ENCODE peak calls at places on chromosomes 2 and 18, in five cellular contexts. H is hepatocyte, Y is heart left ventricle, E is A549, O is astrocyte of the cerebellum. M is an unnamed sample.

GRCh38 chr2:106020821-106021316 is 173.2 kb downstream of the UXS1 start:
- DNase-seq in H (no peak), Y (peak), E (no peak), O (no peak), M (no peak)

GRCh38 chr2:231126123-231126522 is 1.3 kb upstream of the HTR2B start:
- DNase-seq in H (no peak), Y (no peak), E (no peak), O (no peak), M (no peak)

GRCh38 chr18:79548621-79548985 is 131.0 kb upstream of the CTDP1 start:
- DNase-seq in H (no peak), Y (no peak), E (no peak), O (no peak), M (no peak)

GRCh38 chr18:79378416-79379250 is 17.1 kb upstream of the NFATC1 start:
- DNase-seq in H (peak), Y (peak), E (peak), O (peak), M (no peak)

GRCh38 chr2:172233947-172234715 is 131.4 kb upstream of the DLX2 start:
- DNase-seq in H (no peak), Y (no peak), E (no peak), O (no peak), M (no peak)

GRCh38 chr2:30481323-30481800 is 34.3 kb downstream of the LCLAT1 start:
- DNase-seq in H (no peak), Y (no peak), E (no peak), O (no peak), M (no peak)

GRCh38 chr18:3455938-3456685 is 6.1 kb downstream of the TGIF1 start:
- DNase-seq in H (peak), Y (no peak), E (peak), O (no peak), M (no peak)

GRCh38 chr2:230902180-230902899 is 22.7 kb downstream of the GPR55 start:
- DNase-seq in H (peak), Y (peak), E (peak), O (peak), M (peak)

GRCh38 chr18:49155410-49155809 is 204.6 kb upstream of the SMAD7 start:
- DNase-seq in H (no peak), Y (no peak), E (no peak), O (no peak), M (no peak)

GRCh38 chr2:109447251-109447661 is 166.5 kb downstream of the SEPTIN10 start:
- DNase-seq in H (peak), Y (no peak), E (no peak), O (peak), M (peak)

GRCh38 chr18:55694291-55694690 is 106.3 kb upstream of the TCF4 start:
- DNase-seq in H (peak), Y (no peak), E (no peak), O (no peak), M (no peak)

GRCh38 chr18:50009772-50010171 is 185.2 kb downstream of the MYO5B start:
- DNase-seq in H (peak), Y (no peak), E (peak), O (no peak), M (no peak)

GRCh38 chr2:199581935-199582336 is 124.2 kb upstream of the SATB2 start:
- DNase-seq in H (no peak), Y (no peak), E (no peak), O (no peak), M (no peak)

GRCh38 chr2:208072250-208072892 is 47.0 kb upstream of the PLEKHM3 start:
- DNase-seq in H (peak), Y (peak), E (peak), O (peak), M (peak)

GRCh38 chr2:113826346-113827285 is 63.3 kb upstream of the ACTR3 start:
- DNase-seq in H (no peak), Y (no peak), E (no peak), O (peak), M (no peak)

GRCh38 chr2:222305510-222306392 is 7.0 kb upstream of the PAX3 start:
- DNase-seq in H (no peak), Y (peak), E (peak), O (no peak), M (no peak)

GRCh38 chr18:39732918-39733317 is 2167.3 kb upstream of the CELF4 start:
- DNase-seq in H (no peak), Y (no peak), E (peak), O (no peak), M (no peak)

GRCh38 chr2:160214461-160215055 is 14.5 kb upstream of the ITGB6 start:
- DNase-seq in H (peak), Y (peak), E (peak), O (peak), M (peak)

GRCh38 chr2:3635171-3636008 is 22.6 kb upstream of the ALLC start:
- DNase-seq in H (no peak), Y (peak), E (no peak), O (no peak), M (no peak)

GRCh38 chr18:12052866-12053265 is 40.8 kb upstream of the ANKRD62 start:
- DNase-seq in H (no peak), Y (no peak), E (no peak), O (no peak), M (no peak)

GRCh38 chr18:59908790-59909189 is 9.0 kb downstream of the PMAIP1 start:
- DNase-seq in H (no peak), Y (no peak), E (no peak), O (no peak), M (no peak)

GRCh38 chr2:151111599-151112278 is 149.9 kb downstream of the RBM43 start:
- DNase-seq in H (peak), Y (no peak), E (peak), O (peak), M (peak)

GRCh38 chr2:240405654-240406313 is 29.7 kb upstream of the GPC1 start:
- DNase-seq in H (no peak), Y (no peak), E (no peak), O (no peak), M (no peak)

GRCh38 chr2:136175466-136175865 is 57.5 kb upstream of the CXCR4 start:
- DNase-seq in H (no peak), Y (no peak), E (no peak), O (no peak), M (no peak)

GRCh38 chr2:103435010-103435409 is 673.2 kb downstream of the TMEM182 start:
- DNase-seq in H (no peak), Y (no peak), E (no peak), O (no peak), M (no peak)

GRCh38 chr2:42101641-42102605 is 54.1 kb downstream of the PKDCC start:
- DNase-seq in H (peak), Y (peak), E (no peak), O (peak), M (peak)

GRCh38 chr2:17951563-17951962 is 73.1 kb downstream of the KCNS3 start:
- DNase-seq in H (no peak), Y (no peak), E (no peak), O (no peak), M (no peak)

GRCh38 chr2:47744074-47744473 is 38.9 kb upstream of the MSH6 start:
- DNase-seq in H (no peak), Y (no peak), E (no peak), O (no peak), M (no peak)

GRCh38 chr2:44360749-44361329 is 455 bp downstream of the PREPL start:
- DNase-seq in H (peak), Y (no peak), E (no peak), O (no peak), M (no peak)

GRCh38 chr2:188314314-188315054 is 22.8 kb downstream of the GULP1 start:
- DNase-seq in H (no peak), Y (no peak), E (no peak), O (no peak), M (no peak)

GRCh38 chr2:9763356-9764152 is 79.7 kb upstream of the TAF1B start:
- DNase-seq in H (peak), Y (peak), E (no peak), O (no peak), M (no peak)

GRCh38 chr2:197255550-197255949 is 55.0 kb downstream of the ANKRD44 start:
- DNase-seq in H (peak), Y (peak), E (no peak), O (peak), M (no peak)

DNA sequence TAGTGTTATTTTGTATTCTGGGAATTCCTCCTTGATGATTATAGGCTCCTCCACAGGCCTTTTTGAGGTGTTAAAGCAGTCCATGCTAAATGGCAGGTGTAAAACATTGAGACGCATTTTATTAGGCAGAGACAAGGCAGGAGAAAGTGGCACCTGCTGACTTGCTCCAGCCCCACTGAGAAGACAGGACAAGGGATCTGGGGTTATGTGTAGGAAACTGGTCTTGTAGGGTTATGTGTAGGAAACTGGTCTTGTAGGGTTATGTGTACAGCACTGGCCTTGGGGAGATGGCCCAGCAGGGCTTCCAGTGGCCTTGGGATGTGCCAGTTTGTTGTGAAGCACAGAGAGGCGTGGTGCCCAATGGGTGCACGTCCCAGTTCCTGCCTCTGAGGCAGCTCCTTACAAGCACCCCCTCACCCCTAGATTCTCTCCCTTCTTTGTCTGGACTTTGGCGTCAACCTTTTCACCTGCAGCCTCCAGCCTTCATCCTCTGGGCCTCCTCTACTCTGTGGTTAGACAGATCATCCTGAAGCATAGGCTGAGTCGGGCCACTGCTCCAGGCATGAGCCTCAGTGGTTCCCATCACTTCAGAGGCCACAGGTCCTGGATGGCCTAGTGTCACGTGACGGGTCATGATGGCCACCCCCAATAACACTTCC is 921 bp upstream of the FABP1 start:
- DNase-seq in H (no peak), Y (no peak), E (no peak), O (no peak), M (no peak)
- H3K4me3 ChIP-seq in H (no peak), Y (no peak), E (no peak), O (no peak), M (no peak)

GRCh38 chr18:22169011-22169888 is at the start of gene GATA6:
- DNase-seq in H (peak), Y (peak), E (peak), O (peak), M (peak)
- TF ChIP-seq CTCF in H (peak), Y (peak), E (peak), O (peak), M (peak)

DNA sequence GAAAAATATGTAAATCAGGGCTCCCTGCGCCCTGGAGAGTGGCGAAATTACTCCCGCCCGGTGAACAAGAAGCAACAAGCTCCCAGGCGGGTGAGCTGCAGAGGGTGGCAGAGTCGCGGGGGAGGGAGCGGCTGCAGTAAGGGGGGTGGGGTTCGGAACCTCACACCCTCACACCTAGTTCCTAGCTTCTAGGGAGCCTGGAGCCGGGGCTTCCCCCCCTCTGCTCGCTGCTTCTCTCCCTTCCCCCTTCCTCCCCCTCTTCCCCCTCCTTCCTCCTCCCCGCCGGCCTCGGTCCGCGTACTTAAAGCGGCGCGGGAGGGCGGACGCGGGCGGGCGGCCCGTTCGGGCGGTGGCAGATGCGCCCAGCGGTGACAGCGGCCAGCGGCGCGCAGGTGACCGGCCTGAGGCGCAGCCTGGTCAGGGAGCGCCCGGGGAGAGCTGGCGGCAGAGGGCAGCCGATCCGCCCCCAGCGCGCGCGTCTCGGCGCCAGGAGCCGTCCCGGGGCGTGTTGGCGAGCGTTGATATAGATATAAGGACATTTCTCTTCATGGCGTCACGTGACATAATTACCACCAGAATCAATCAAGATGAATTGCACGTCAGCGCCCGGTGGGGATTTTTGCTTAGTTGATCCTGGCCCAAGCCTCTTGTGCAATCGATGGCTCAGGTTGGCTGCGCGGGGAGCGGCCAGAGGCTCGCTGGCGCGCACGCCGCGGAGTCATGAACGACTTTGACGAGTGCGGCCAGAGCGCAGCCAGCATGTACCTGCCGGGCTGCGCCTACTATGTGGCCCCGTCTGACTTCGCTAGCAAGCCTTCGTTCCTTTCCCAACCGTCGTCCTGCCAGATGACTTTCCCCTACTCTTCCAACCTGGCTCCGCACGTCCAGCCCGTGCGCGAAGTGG is at the start of gene HOXD11:
- DNase-seq in H (no peak), Y (no peak), E (peak), O (no peak), M (no peak)
- H3K4me3 ChIP-seq in H (peak), Y (peak), E (peak), O (no peak), M (peak)

DNA sequence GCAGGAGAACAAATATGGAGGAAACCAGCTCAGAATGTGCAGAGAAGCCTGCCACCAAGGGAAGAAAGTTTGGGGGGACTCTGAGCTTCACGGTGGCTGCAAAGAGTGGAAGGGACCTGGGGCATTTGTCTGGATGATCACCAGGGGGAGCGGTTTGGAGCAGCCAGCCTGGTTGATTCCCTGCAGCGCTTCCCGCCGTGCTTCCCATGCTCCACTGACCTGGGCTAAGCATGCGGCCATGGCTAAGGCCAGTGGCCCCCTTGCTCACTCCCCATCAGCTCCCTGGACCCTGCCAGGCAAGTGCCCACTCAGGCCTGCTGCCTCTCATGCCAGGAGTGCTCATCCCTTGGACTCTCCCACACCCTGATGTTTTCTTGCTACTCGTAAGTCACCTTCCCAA is 27.0 kb downstream of the NTSR2 start:
- DNase-seq in H (no peak), Y (no peak), E (no peak), O (no peak), M (no peak)
- TF ChIP-seq CTCF in H (no peak), Y (no peak), E (no peak), O (no peak), M (no peak)

DNA sequence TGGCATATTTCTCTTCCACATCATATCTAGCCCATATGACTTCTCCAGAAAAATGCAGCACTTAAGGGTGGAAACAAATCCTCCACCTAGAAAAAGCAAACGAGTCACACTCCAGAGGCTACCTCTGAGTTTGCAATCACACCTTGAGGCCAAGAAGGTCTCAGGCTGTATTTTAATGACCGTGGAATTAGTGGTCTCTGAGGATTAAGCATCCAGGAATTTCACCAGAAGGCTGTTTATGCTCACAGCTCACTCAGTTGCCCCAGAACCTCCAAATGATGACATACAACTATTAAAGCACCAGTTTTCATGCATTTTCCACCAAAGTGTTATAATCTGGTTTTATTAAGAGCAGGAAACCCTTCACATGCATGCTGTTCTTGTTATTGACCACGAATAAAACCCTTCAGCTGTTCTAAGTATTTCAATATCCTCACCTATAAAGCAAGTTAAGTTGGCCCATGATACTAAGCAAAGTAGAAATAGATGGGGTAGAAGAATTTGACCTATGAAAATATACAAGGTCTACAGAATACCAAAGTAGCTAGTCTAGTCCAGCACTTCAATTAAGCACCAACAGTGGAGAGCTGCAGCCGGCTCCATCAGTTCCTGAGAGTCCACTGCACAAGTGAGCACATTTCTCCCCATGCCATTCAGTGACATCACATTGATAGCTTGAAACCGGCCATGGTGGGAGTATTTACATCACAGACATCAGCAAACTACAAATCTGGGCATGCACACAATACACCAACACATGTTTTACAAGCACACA is 39.5 kb upstream of the SLC14A1 start:
- DNase-seq in H (no peak), Y (no peak), E (no peak), O (no peak), M (peak)
- H3K4me3 ChIP-seq in H (no peak), Y (no peak), E (no peak), O (no peak), M (no peak)

GRCh38 chr18:14978962-14979535 is 231.1 kb downstream of the ANKRD30B start:
- DNase-seq in H (no peak), Y (no peak), E (peak), O (no peak), M (no peak)
- TF ChIP-seq CTCF in H (no peak), Y (peak), E (no peak), O (peak), M (no peak)

GRCh38 chr18:77250926-77251729 is 1.5 kb downstream of the GALR1 start:
- DNase-seq in H (no peak), Y (no peak), E (no peak), O (no peak), M (no peak)

GRCh38 chr18:77250501-77250925 is 865 bp downstream of the GALR1 start:
- DNase-seq in H (no peak), Y (no peak), E (no peak), O (no peak), M (no peak)

GRCh38 chr18:77255426-77256105 is 5.9 kb downstream of the GALR1 start:
- DNase-seq in H (no peak), Y (no peak), E (no peak), O (no peak), M (no peak)

GRCh38 chr18:77251730-77252050 is 2.0 kb downstream of the GALR1 start:
- DNase-seq in H (no peak), Y (no peak), E (no peak), O (no peak), M (no peak)

GRCh38 chr18:77254711-77255110 is 5.1 kb downstream of the GALR1 start:
- DNase-seq in H (no peak), Y (no peak), E (no peak), O (no peak), M (no peak)
- H3K4me3 ChIP-seq in H (no peak), Y (no peak), E (no peak), O (no peak), M (no peak)

DNA sequence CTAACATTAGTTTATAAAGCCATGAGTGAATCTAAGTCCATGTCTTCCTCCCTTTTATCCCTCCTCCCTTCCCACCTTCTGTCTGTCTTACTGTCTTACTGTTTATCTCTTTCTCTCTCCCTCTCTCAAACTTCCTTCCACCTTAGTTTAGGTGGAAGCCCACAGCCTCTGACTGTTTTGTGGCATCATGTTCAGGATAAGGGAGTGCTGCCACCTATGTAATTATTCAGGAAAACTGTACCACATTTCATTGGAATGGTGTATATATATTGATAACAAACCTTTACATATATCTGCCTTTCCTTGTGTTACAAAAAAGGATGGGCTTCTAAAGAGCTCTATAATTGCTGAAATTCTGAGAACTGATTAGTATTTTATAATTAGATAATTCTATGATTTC is 48.7 kb downstream of the NETO1 start:
- DNase-seq in H (no peak), Y (no peak), E (no peak), O (no peak), M (no peak)
- TF ChIP-seq CTCF in H (no peak), Y (no peak), E (no peak), O (no peak), M (no peak)